ENCODE peak calls at places on chromosome 3, in six cellular contexts. J, O, L, Q, W and P are unnamed samples. For H3F3A, the result is how much of the 10 kb centered on the place peaks cover.

GRCh38 chr3:30852833-30853232 is 41.6 kb downstream of the GADL1 start:
- DNase-seq in L (no peak), J (no peak), W (no peak), O (no peak), Q (no peak), P (no peak)

GRCh38 chr3:58332575-58333179 is at the start of gene PXK:
- DNase-seq in L (peak), J (peak), Q (peak), O (peak), W (peak), P (peak)

GRCh38 chr3:131394400-131394799 is 12.8 kb downstream of the NUDT16 start:
- DNase-seq in J (no peak), Q (no peak), O (no peak), L (no peak), W (no peak), P (no peak)

GRCh38 chr3:115217678-115218451 is 70.8 kb upstream of the ZBTB20 start:
- DNase-seq in O (peak), W (peak), J (peak), Q (peak), L (peak), P (peak)

GRCh38 chr3:167115331-167115934 is 264.7 kb downstream of the ZBBX start:
- DNase-seq in O (no peak), W (no peak), J (no peak), Q (no peak), L (no peak), P (no peak)

GRCh38 chr3:74000715-74001114 is 376.0 kb upstream of the PDZRN3 start:
- DNase-seq in L (no peak), J (no peak), W (peak), O (no peak), Q (no peak), P (no peak)

GRCh38 chr3:138082085-138082991 is 33.1 kb downstream of the DZIP1L start:
- DNase-seq in J (no peak), Q (peak), L (no peak), W (peak), O (no peak), P (peak)

GRCh38 chr3:15269091-15269989 is 63.0 kb downstream of the SH3BP5 start:
- DNase-seq in L (no peak), O (no peak), W (peak), Q (no peak), J (peak), P (peak)

GRCh38 chr3:181699171-181699903 is 12.4 kb upstream of the SOX2 start:
- DNase-seq in L (peak), O (peak), Q (peak), W (no peak), J (no peak), P (no peak)

GRCh38 chr3:187942658-187943241 is 197.5 kb upstream of the BCL6 start:
- DNase-seq in O (no peak), L (no peak), Q (no peak), J (no peak), W (no peak), P (no peak)
- H3F3A ChIP-seq in O (under half), L (under half), Q (under half), J (under half), W (under half), P (under half)

GRCh38 chr3:152309031-152309430 is 40.3 kb downstream of the MBNL1 start:
- DNase-seq in J (no peak), Q (no peak), O (no peak), W (no peak), L (no peak), P (no peak)
- H3K4me2 ChIP-seq in J (peak), Q (no peak), O (peak), W (peak), L (no peak), P (peak)

DNA sequence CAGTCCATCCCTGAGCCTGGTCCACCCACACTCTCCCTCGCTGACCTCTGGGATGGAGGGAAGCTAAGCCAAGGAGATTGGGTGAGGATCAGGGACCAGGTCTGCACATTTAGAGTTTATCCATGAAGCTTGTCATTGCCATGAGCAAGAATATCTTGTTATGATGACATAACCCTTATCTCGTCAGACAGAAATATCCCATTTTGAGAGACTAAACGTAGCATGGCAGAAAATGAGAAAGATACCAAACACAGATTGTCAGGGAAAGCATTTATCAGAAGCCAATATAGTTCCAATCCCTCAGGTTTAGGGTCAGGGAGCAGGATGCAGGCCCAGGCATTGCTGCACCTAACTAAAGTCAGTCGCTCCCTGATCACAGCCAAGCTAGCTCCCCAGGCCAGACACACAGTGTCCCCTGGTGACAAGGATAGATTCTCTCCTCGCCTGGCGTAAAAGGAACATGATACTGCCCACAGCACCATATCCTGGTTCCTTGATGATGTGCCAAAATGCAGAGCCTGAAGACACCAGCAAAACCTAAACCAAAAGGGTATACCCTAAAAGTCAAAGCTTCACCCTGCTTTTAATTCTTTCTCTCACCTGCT is 66.9 kb downstream of the DCLK3 start:
- DNase-seq in L (peak), Q (no peak), O (peak), J (peak), W (no peak), P (peak)
- TF ChIP-seq EZH2phosphoT487 in L (no peak), Q (no peak), O (no peak), J (no peak), W (no peak), P (no peak)

GRCh38 chr3:45642731-45643152 is 46.5 kb upstream of the SACM1L start:
- DNase-seq in W (peak), O (peak), J (peak), L (peak), Q (no peak), P (no peak)
- H3F3A ChIP-seq in W (under half), O (under half), J (under half), L (under half), Q (under half), P (under half)